ENCODE peak calls at places on chromosomes 3 and 15, in seven cellular contexts. One of them, this sample, is unnamed.

GRCh38 chr3:120764206-120764605 is 21.7 kb downstream of the GTF2E1 start:
- DNase-seq in CD8-positive, alpha-beta T cell: no peak
- DNase-seq in HCT116: no peak
- DNase-seq in tibial artery: no peak
- DNase-seq in PC-3: no peak
- DNase-seq in colonic mucosa: no peak
- DNase-seq in PC-9: no peak
- DNase-seq in this sample: no peak

GRCh38 chr15:67839358-67839928 is 402 bp downstream of the RNU6-1 start:
- DNase-seq in CD8-positive, alpha-beta T cell: no peak
- DNase-seq in HCT116: peak
- DNase-seq in tibial artery: peak
- DNase-seq in PC-3: peak
- DNase-seq in colonic mucosa: peak
- DNase-seq in PC-9: peak
- DNase-seq in this sample: peak

GRCh38 chr3:171874251-171874679 is 31.1 kb downstream of the TMEM212 start:
- DNase-seq in CD8-positive, alpha-beta T cell: no peak
- DNase-seq in HCT116: no peak
- DNase-seq in tibial artery: no peak
- DNase-seq in PC-3: peak
- DNase-seq in colonic mucosa: no peak
- DNase-seq in PC-9: peak
- DNase-seq in this sample: peak

GRCh38 chr3:42192334-42193200 is 73.4 kb downstream of the CCK start:
- DNase-seq in CD8-positive, alpha-beta T cell: no peak
- DNase-seq in HCT116: no peak
- DNase-seq in tibial artery: no peak
- DNase-seq in PC-3: no peak
- DNase-seq in colonic mucosa: no peak
- DNase-seq in PC-9: no peak
- DNase-seq in this sample: no peak

GRCh38 chr15:59309405-59309804 is 63.3 kb downstream of the MYO1E start:
- DNase-seq in CD8-positive, alpha-beta T cell: no peak
- DNase-seq in HCT116: no peak
- DNase-seq in tibial artery: no peak
- DNase-seq in PC-3: no peak
- DNase-seq in colonic mucosa: no peak
- DNase-seq in PC-9: no peak
- DNase-seq in this sample: no peak

GRCh38 chr15:23570466-23570865 is 5.0 kb downstream of the MKRN3 start:
- DNase-seq in CD8-positive, alpha-beta T cell: no peak
- DNase-seq in HCT116: peak
- DNase-seq in tibial artery: no peak
- DNase-seq in PC-3: peak
- DNase-seq in colonic mucosa: no peak
- DNase-seq in PC-9: peak
- DNase-seq in this sample: no peak

GRCh38 chr15:43376017-43376705 is 5.3 kb downstream of the TUBGCP4 start:
- DNase-seq in CD8-positive, alpha-beta T cell: no peak
- DNase-seq in HCT116: peak
- DNase-seq in tibial artery: no peak
- DNase-seq in PC-3: peak
- DNase-seq in colonic mucosa: peak
- DNase-seq in PC-9: no peak
- DNase-seq in this sample: peak

GRCh38 chr15:67843571-67844387 is 3.9 kb upstream of the RNU6-1 start:
- DNase-seq in CD8-positive, alpha-beta T cell: no peak
- DNase-seq in HCT116: no peak
- DNase-seq in tibial artery: peak
- DNase-seq in PC-3: no peak
- DNase-seq in colonic mucosa: no peak
- DNase-seq in PC-9: no peak
- DNase-seq in this sample: no peak

GRCh38 chr3:183252108-183252782 is 808 bp upstream of the B3GNT5 start:
- DNase-seq in CD8-positive, alpha-beta T cell: no peak
- DNase-seq in HCT116: no peak
- DNase-seq in tibial artery: no peak
- DNase-seq in PC-3: peak
- DNase-seq in colonic mucosa: no peak
- DNase-seq in PC-9: no peak
- DNase-seq in this sample: no peak

GRCh38 chr3:155391583-155391982 is 98.1 kb upstream of the STRIT1 start:
- DNase-seq in CD8-positive, alpha-beta T cell: no peak
- DNase-seq in HCT116: peak
- DNase-seq in tibial artery: no peak
- DNase-seq in PC-3: peak
- DNase-seq in colonic mucosa: no peak
- DNase-seq in PC-9: peak
- DNase-seq in this sample: peak

GRCh38 chr3:103410231-103410630 is 975.4 kb downstream of the ZPLD1 start:
- DNase-seq in CD8-positive, alpha-beta T cell: no peak
- DNase-seq in HCT116: no peak
- DNase-seq in tibial artery: no peak
- DNase-seq in PC-3: no peak
- DNase-seq in colonic mucosa: no peak
- DNase-seq in PC-9: no peak
- DNase-seq in this sample: no peak
- TF ChIP-seq CTCF in CD8-positive, alpha-beta T cell: no peak
- TF ChIP-seq CTCF in HCT116: no peak
- TF ChIP-seq CTCF in tibial artery: no peak
- TF ChIP-seq CTCF in PC-3: peak
- TF ChIP-seq CTCF in colonic mucosa: no peak
- TF ChIP-seq CTCF in PC-9: no peak
- TF ChIP-seq CTCF in this sample: no peak

GRCh38 chr3:129482721-129483120 is 42.7 kb downstream of the IFT122 start:
- DNase-seq in CD8-positive, alpha-beta T cell: no peak
- DNase-seq in HCT116: no peak
- DNase-seq in tibial artery: no peak
- DNase-seq in PC-3: no peak
- DNase-seq in colonic mucosa: no peak
- DNase-seq in PC-9: no peak
- DNase-seq in this sample: no peak
- H3K27ac ChIP-seq in CD8-positive, alpha-beta T cell: no peak
- H3K27ac ChIP-seq in HCT116: no peak
- H3K27ac ChIP-seq in tibial artery: no peak
- H3K27ac ChIP-seq in PC-3: no peak
- H3K27ac ChIP-seq in colonic mucosa: no peak
- H3K27ac ChIP-seq in PC-9: no peak
- H3K27ac ChIP-seq in this sample: no peak

GRCh38 chr15:71786673-71787072 is 23.7 kb upstream of the NR2E3 start:
- DNase-seq in CD8-positive, alpha-beta T cell: no peak
- DNase-seq in HCT116: no peak
- DNase-seq in tibial artery: no peak
- DNase-seq in PC-3: no peak
- DNase-seq in colonic mucosa: peak
- DNase-seq in PC-9: no peak
- DNase-seq in this sample: no peak

GRCh38 chr15:71781965-71782265 is 28.4 kb upstream of the NR2E3 start:
- DNase-seq in CD8-positive, alpha-beta T cell: no peak
- DNase-seq in HCT116: no peak
- DNase-seq in tibial artery: no peak
- DNase-seq in PC-3: no peak
- DNase-seq in colonic mucosa: no peak
- DNase-seq in PC-9: no peak
- DNase-seq in this sample: no peak

GRCh38 chr15:71782447-71783165 is 27.7 kb upstream of the NR2E3 start:
- DNase-seq in CD8-positive, alpha-beta T cell: no peak
- DNase-seq in HCT116: no peak
- DNase-seq in tibial artery: peak
- DNase-seq in PC-3: no peak
- DNase-seq in colonic mucosa: no peak
- DNase-seq in PC-9: no peak
- DNase-seq in this sample: no peak

GRCh38 chr15:71785996-71786395 is 24.4 kb upstream of the NR2E3 start:
- DNase-seq in CD8-positive, alpha-beta T cell: no peak
- DNase-seq in HCT116: no peak
- DNase-seq in tibial artery: no peak
- DNase-seq in PC-3: no peak
- DNase-seq in colonic mucosa: no peak
- DNase-seq in PC-9: no peak
- DNase-seq in this sample: no peak

GRCh38 chr15:71784719-71785118 is 25.6 kb upstream of the NR2E3 start:
- DNase-seq in CD8-positive, alpha-beta T cell: no peak
- DNase-seq in HCT116: no peak
- DNase-seq in tibial artery: peak
- DNase-seq in PC-3: no peak
- DNase-seq in colonic mucosa: no peak
- DNase-seq in PC-9: no peak
- DNase-seq in this sample: no peak
- TF ChIP-seq CTCF in CD8-positive, alpha-beta T cell: peak
- TF ChIP-seq CTCF in HCT116: peak
- TF ChIP-seq CTCF in tibial artery: no peak
- TF ChIP-seq CTCF in PC-3: peak
- TF ChIP-seq CTCF in colonic mucosa: no peak
- TF ChIP-seq CTCF in PC-9: peak
- TF ChIP-seq CTCF in this sample: peak

DNA sequence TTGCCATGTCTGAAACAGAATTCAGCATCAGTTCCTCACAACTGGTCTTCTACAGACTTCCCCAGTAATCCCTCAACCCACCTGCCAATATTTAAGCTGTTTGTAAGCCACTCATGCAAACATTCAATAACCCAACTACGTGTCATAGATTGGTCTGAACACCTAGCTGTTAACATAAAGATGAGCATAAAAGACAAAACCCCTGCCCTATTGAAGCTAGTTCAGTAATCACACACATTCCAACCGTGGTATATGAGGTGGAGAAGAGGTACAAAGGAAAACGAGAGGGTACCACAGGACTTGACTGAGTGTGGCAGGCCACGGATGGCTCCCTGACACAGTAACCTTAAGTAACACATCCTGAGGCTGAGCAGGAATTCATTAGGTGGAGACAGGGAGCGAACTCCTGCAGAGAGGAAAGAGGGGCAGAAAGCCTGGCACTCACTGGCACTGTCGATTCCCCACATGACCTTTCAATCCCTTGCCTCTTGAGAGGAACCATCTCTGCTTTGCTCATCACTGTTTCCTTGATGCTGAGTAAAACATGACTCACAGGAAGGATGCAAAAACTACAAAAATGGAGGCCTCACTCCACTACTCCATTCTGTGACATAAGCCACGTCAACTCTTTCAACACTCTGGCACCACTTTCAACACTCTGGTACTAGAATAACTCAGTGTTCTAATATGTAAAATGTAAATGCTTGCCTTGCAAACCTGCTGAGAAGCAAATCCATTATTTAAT is 31.3 kb downstream of the RPN1 start:
- DNase-seq in CD8-positive, alpha-beta T cell: no peak
- DNase-seq in HCT116: no peak
- DNase-seq in tibial artery: no peak
- DNase-seq in PC-3: peak
- DNase-seq in colonic mucosa: no peak
- DNase-seq in PC-9: no peak
- DNase-seq in this sample: peak
- H3K27ac ChIP-seq in CD8-positive, alpha-beta T cell: no peak
- H3K27ac ChIP-seq in HCT116: no peak
- H3K27ac ChIP-seq in tibial artery: no peak
- H3K27ac ChIP-seq in PC-3: peak
- H3K27ac ChIP-seq in colonic mucosa: no peak
- H3K27ac ChIP-seq in PC-9: no peak
- H3K27ac ChIP-seq in this sample: no peak

GRCh38 chr15:66239514-66239913 is 14.0 kb downstream of the MEGF11 start:
- DNase-seq in CD8-positive, alpha-beta T cell: no peak
- DNase-seq in HCT116: no peak
- DNase-seq in tibial artery: no peak
- DNase-seq in PC-3: no peak
- DNase-seq in colonic mucosa: no peak
- DNase-seq in PC-9: no peak
- DNase-seq in this sample: no peak

GRCh38 chr15:66236806-66237205 is 16.7 kb downstream of the MEGF11 start:
- DNase-seq in CD8-positive, alpha-beta T cell: no peak
- DNase-seq in HCT116: no peak
- DNase-seq in tibial artery: no peak
- DNase-seq in PC-3: no peak
- DNase-seq in colonic mucosa: no peak
- DNase-seq in PC-9: no peak
- DNase-seq in this sample: no peak

GRCh38 chr15:66240240-66240842 is 13.2 kb downstream of the MEGF11 start:
- DNase-seq in CD8-positive, alpha-beta T cell: no peak
- DNase-seq in HCT116: no peak
- DNase-seq in tibial artery: no peak
- DNase-seq in PC-3: no peak
- DNase-seq in colonic mucosa: no peak
- DNase-seq in PC-9: no peak
- DNase-seq in this sample: no peak

GRCh38 chr15:66237513-66238235 is 15.9 kb downstream of the MEGF11 start:
- DNase-seq in CD8-positive, alpha-beta T cell: no peak
- DNase-seq in HCT116: no peak
- DNase-seq in tibial artery: no peak
- DNase-seq in PC-3: no peak
- DNase-seq in colonic mucosa: no peak
- DNase-seq in PC-9: no peak
- DNase-seq in this sample: no peak

GRCh38 chr15:66238318-66238717 is 15.2 kb downstream of the MEGF11 start:
- DNase-seq in CD8-positive, alpha-beta T cell: no peak
- DNase-seq in HCT116: no peak
- DNase-seq in tibial artery: no peak
- DNase-seq in PC-3: no peak
- DNase-seq in colonic mucosa: no peak
- DNase-seq in PC-9: no peak
- DNase-seq in this sample: no peak
- TF ChIP-seq CTCF in CD8-positive, alpha-beta T cell: no peak
- TF ChIP-seq CTCF in HCT116: no peak
- TF ChIP-seq CTCF in tibial artery: no peak
- TF ChIP-seq CTCF in PC-3: no peak
- TF ChIP-seq CTCF in colonic mucosa: no peak
- TF ChIP-seq CTCF in PC-9: no peak
- TF ChIP-seq CTCF in this sample: no peak

This sample was measured in RWPE1.